ENCODE peak calls at places on chromosomes 4 and X, in eight cellular contexts. E is AG08395; F is left lung; K is SK-N-SH; A is epithelial cell of prostate; W is endothelial cell of umbilical vein; P is stimulated activated CD4-positive, alpha-beta T cell treated with anti-CD3 and anti-CD28 coated beads, Interleukin-4, amount 100 ng/mL, for 48 hours; N is stimulated activated naive B cell treated with anti-CD40 and anti-IgM and Interleukin-4, amounts not matched to agents 10 μg/mL and 1 μg/mL and 100 μg/mL, for 72 hours. J is an unnamed sample.

GRCh38 chrX:9644335-9644734 is 121.3 kb downstream of the GPR143 start:
- DNase-seq in E (no peak), K (no peak), P (peak), F (no peak), W (no peak), A (no peak), N (peak), J (no peak)

GRCh38 chr4:85677286-85677685 is 202.3 kb downstream of the ARHGAP24 start:
- DNase-seq in N (no peak), E (peak), A (no peak), W (no peak), K (peak), P (no peak), F (no peak), J (no peak)

GRCh38 chr4:10144971-10145370 is 28.4 kb upstream of the WDR1 start:
- DNase-seq in P (no peak), N (no peak), F (no peak), W (no peak), A (no peak), E (no peak), K (no peak), J (no peak)

GRCh38 chr4:100289530-100289888 is 99.2 kb upstream of the DDIT4L start:
- DNase-seq in W (peak), E (no peak), N (no peak), P (no peak), A (no peak), F (no peak), K (no peak), J (no peak)

GRCh38 chr4:153901220-153901619 is 112.3 kb upstream of the SFRP2 start:
- DNase-seq in P (no peak), N (no peak), E (no peak), F (no peak), W (no peak), A (no peak), K (no peak), J (no peak)

GRCh38 chrX:141341341-141341740 is 99.0 kb upstream of the SPANXC start:
- DNase-seq in F (no peak), E (peak), W (peak), P (no peak), A (no peak), N (no peak), K (no peak), J (no peak)

GRCh38 chrX:119145241-119145653 is 17.6 kb upstream of the KIAA1210 start:
- DNase-seq in W (no peak), K (no peak), E (peak), P (no peak), A (no peak), N (no peak), F (no peak), J (no peak)

GRCh38 chrX:77899081-77899828 is at the start of gene COX7B:
- DNase-seq in N (peak), W (peak), P (peak), E (peak), A (peak), K (peak), F (peak), J (peak)

GRCh38 chr4:173477016-173477415 is 53.0 kb downstream of the HAND2 start:
- DNase-seq in A (no peak), K (no peak), F (no peak), P (no peak), E (no peak), N (no peak), W (no peak), J (no peak)

GRCh38 chr4:154643493-154643892 is 31.0 kb upstream of the FGG start:
- DNase-seq in E (no peak), F (no peak), N (no peak), K (no peak), P (no peak), W (no peak), A (no peak), J (no peak)

GRCh38 chrX:95505721-95506120 is 1178.9 kb upstream of the DIAPH2 start:
- DNase-seq in F (no peak), N (no peak), K (no peak), P (no peak), E (no peak), W (no peak), A (no peak), J (no peak)

GRCh38 chr4:36026348-36026747 is 218.0 kb downstream of the ARAP2 start:
- DNase-seq in W (no peak), E (no peak), F (no peak), K (no peak), P (no peak), A (no peak), N (no peak), J (no peak)

GRCh38 chr4:15778742-15779231 is 659 bp downstream of the CD38 start:
- DNase-seq in F (peak), P (no peak), K (no peak), N (peak), W (no peak), A (no peak), E (peak), J (no peak)

GRCh38 chr4:37872310-37872988 is 18.4 kb upstream of the TBC1D1 start:
- DNase-seq in W (no peak), K (no peak), A (no peak), F (no peak), E (no peak), P (no peak), N (no peak), J (no peak)

GRCh38 chrX:129738466-129739308 is at the start of gene XPNPEP2:
- DNase-seq in W (no peak), K (peak), F (no peak), E (peak), P (no peak), A (no peak), N (no peak), J (no peak)

GRCh38 chr4:25769251-25769650 is 93.5 kb downstream of the SEL1L3 start:
- DNase-seq in K (no peak), F (no peak), P (no peak), A (no peak), W (no peak), E (no peak), N (no peak), J (no peak)

GRCh38 chr4:124334119-124334518 is 378.4 kb downstream of the ANKRD50 start:
- DNase-seq in K (peak), A (peak), N (no peak), W (peak), F (no peak), E (peak), P (peak), J (no peak)

GRCh38 chr4:86178216-86178615 is 181.6 kb downstream of the MAPK10 start:
- DNase-seq in W (no peak), K (no peak), A (no peak), E (no peak), P (no peak), N (no peak), F (no peak), J (no peak)

GRCh38 chr4:7978489-7978888 is 38.8 kb upstream of the AFAP1 start:
- DNase-seq in K (no peak), F (peak), N (no peak), E (no peak), A (no peak), P (no peak), W (no peak), J (no peak)

GRCh38 chr4:77021614-77022089 is 54.1 kb downstream of the CCNI start:
- DNase-seq in K (no peak), A (no peak), W (no peak), P (no peak), N (no peak), F (no peak), E (peak), J (no peak)

GRCh38 chr4:2256781-2257191 is 5.1 kb downstream of the MXD4 start:
- DNase-seq in K (peak), F (peak), W (peak), N (peak), E (no peak), P (no peak), A (no peak), J (peak)

GRCh38 chr4:40143926-40144508 is 52.8 kb upstream of the RHOH start:
- DNase-seq in F (no peak), W (no peak), K (no peak), A (no peak), P (no peak), N (no peak), E (no peak), J (no peak)

GRCh38 chrX:47483310-47484268 is 567 bp upstream of the ZNF41 start:
- DNase-seq in K (peak), W (peak), A (no peak), E (peak), N (no peak), F (peak), P (no peak), J (peak)

GRCh38 chrX:129747533-129747932 is 8.8 kb downstream of the XPNPEP2 start:
- DNase-seq in A (no peak), K (no peak), P (no peak), W (no peak), N (no peak), E (no peak), F (no peak), J (no peak)

GRCh38 chr4:138996090-138996489 is 19.5 kb upstream of the NOCT start:
- DNase-seq in F (no peak), P (no peak), N (no peak), W (no peak), K (no peak), A (no peak), E (no peak), J (no peak)

GRCh38 chr4:106132045-106132444 is 184.0 kb downstream of the TBCK start:
- DNase-seq in K (no peak), N (no peak), A (no peak), P (no peak), F (no peak), E (no peak), W (no peak), J (no peak)

GRCh38 chr4:173403051-173403450 is 4.1 kb upstream of the SCRG1 start:
- DNase-seq in K (no peak), A (no peak), W (no peak), E (peak), F (no peak), N (no peak), P (no peak), J (no peak)

GRCh38 chr4:74284074-74284473 is 24.2 kb upstream of the EPGN start:
- DNase-seq in P (no peak), F (no peak), W (no peak), E (peak), A (no peak), N (no peak), K (no peak), J (no peak)

GRCh38 chr4:3285558-3286334 is 7.1 kb upstream of the RGS12 start:
- DNase-seq in W (no peak), P (no peak), A (no peak), N (no peak), F (peak), K (peak), E (peak), J (peak)

GRCh38 chr4:47835489-47835888 is 2.4 kb downstream of the CORIN start:
- DNase-seq in N (no peak), F (no peak), P (no peak), E (no peak), W (no peak), K (no peak), A (no peak), J (no peak)

GRCh38 chr4:182185491-182185890 is 57.7 kb upstream of the TENM3 start:
- DNase-seq in E (no peak), P (no peak), A (no peak), W (no peak), K (no peak), N (no peak), F (no peak), J (no peak)

GRCh38 chr4:57504139-57504538 is 394.0 kb upstream of the IGFBP7 start:
- DNase-seq in P (no peak), A (no peak), F (no peak), E (no peak), W (no peak), K (no peak), N (no peak), J (no peak)

GRCh38 chrX:12007881-12008280 is 130.4 kb upstream of the FRMPD4 start:
- DNase-seq in K (no peak), P (no peak), W (peak), E (peak), F (no peak), A (peak), N (no peak), J (no peak)

GRCh38 chrX:144738246-144738645 is 509.1 kb upstream of the SPANXN1 start:
- DNase-seq in P (no peak), F (no peak), K (no peak), N (no peak), A (no peak), E (no peak), W (no peak), J (no peak)

GRCh38 chrX:49710744-49711319 is 15.0 kb upstream of the PAGE1 start:
- DNase-seq in K (no peak), W (no peak), F (no peak), P (no peak), E (no peak), A (no peak), N (no peak), J (no peak)

J was measured in tibial artery.